ENCODE peak calls at places on chromosomes 12 and 14, in eight cellular contexts. One of them, this sample, is unnamed. For H3K4me1, the result is how much of the 10 kb centered on the place peaks cover.

GRCh38 chr12:110745632-110746284 is 3.1 kb upstream of the PPP1CC start:
- DNase-seq in pancreas: no peak
- DNase-seq in left ventricle myocardium inferior: no peak
- DNase-seq in Panc1: no peak
- DNase-seq in A549: no peak
- DNase-seq in neural progenitor cell: no peak
- DNase-seq in astrocyte: no peak
- DNase-seq in tibial artery: no peak
- DNase-seq in this sample: no peak

GRCh38 chr12:2796187-2796663 is 1.5 kb downstream of the FKBP4 start:
- DNase-seq in pancreas: no peak
- DNase-seq in left ventricle myocardium inferior: no peak
- DNase-seq in Panc1: no peak
- DNase-seq in A549: peak
- DNase-seq in neural progenitor cell: peak
- DNase-seq in astrocyte: no peak
- DNase-seq in tibial artery: no peak
- DNase-seq in this sample: no peak

GRCh38 chr12:95790025-95790911 is at the start of gene NTN4:
- DNase-seq in pancreas: peak
- DNase-seq in left ventricle myocardium inferior: peak
- DNase-seq in Panc1: no peak
- DNase-seq in A549: peak
- DNase-seq in neural progenitor cell: peak
- DNase-seq in astrocyte: no peak
- DNase-seq in tibial artery: peak
- DNase-seq in this sample: peak

GRCh38 chr12:52211716-52212585 is 20.1 kb upstream of the KRT80 start:
- DNase-seq in pancreas: no peak
- DNase-seq in left ventricle myocardium inferior: peak
- DNase-seq in Panc1: no peak
- DNase-seq in A549: no peak
- DNase-seq in neural progenitor cell: no peak
- DNase-seq in astrocyte: no peak
- DNase-seq in tibial artery: peak
- DNase-seq in this sample: peak

GRCh38 chr14:31465113-31465512 is 7.8 kb upstream of the DTD2 start:
- DNase-seq in pancreas: no peak
- DNase-seq in left ventricle myocardium inferior: no peak
- DNase-seq in Panc1: no peak
- DNase-seq in A549: no peak
- DNase-seq in neural progenitor cell: no peak
- DNase-seq in astrocyte: peak
- DNase-seq in tibial artery: no peak
- DNase-seq in this sample: no peak

GRCh38 chr12:76198839-76199238 is 114.4 kb upstream of the NAP1L1 start:
- DNase-seq in pancreas: no peak
- DNase-seq in left ventricle myocardium inferior: no peak
- DNase-seq in Panc1: no peak
- DNase-seq in A549: no peak
- DNase-seq in neural progenitor cell: no peak
- DNase-seq in astrocyte: no peak
- DNase-seq in tibial artery: no peak
- DNase-seq in this sample: no peak

GRCh38 chr14:20630340-20631022 is 11.0 kb downstream of the OR6S1 start:
- DNase-seq in pancreas: no peak
- DNase-seq in left ventricle myocardium inferior: no peak
- DNase-seq in Panc1: peak
- DNase-seq in A549: peak
- DNase-seq in neural progenitor cell: peak
- DNase-seq in astrocyte: no peak
- DNase-seq in tibial artery: no peak
- DNase-seq in this sample: no peak

GRCh38 chr14:104950021-104950420 is 25.3 kb downstream of the PLD4 start:
- DNase-seq in pancreas: peak
- DNase-seq in left ventricle myocardium inferior: peak
- DNase-seq in Panc1: no peak
- DNase-seq in A549: no peak
- DNase-seq in neural progenitor cell: no peak
- DNase-seq in astrocyte: no peak
- DNase-seq in tibial artery: no peak
- DNase-seq in this sample: no peak

GRCh38 chr14:94164685-94165431 is 9.3 kb upstream of the PPP4R4 start:
- DNase-seq in pancreas: no peak
- DNase-seq in left ventricle myocardium inferior: no peak
- DNase-seq in Panc1: no peak
- DNase-seq in A549: no peak
- DNase-seq in neural progenitor cell: peak
- DNase-seq in astrocyte: no peak
- DNase-seq in tibial artery: peak
- DNase-seq in this sample: no peak

GRCh38 chr12:74021937-74022336 is 515.7 kb upstream of the ATXN7L3B start:
- DNase-seq in pancreas: peak
- DNase-seq in left ventricle myocardium inferior: peak
- DNase-seq in Panc1: peak
- DNase-seq in A549: peak
- DNase-seq in neural progenitor cell: peak
- DNase-seq in astrocyte: peak
- DNase-seq in tibial artery: no peak
- DNase-seq in this sample: no peak

GRCh38 chr14:61438860-61439765 is 117.7 kb downstream of the PRKCH start:
- DNase-seq in pancreas: peak
- DNase-seq in left ventricle myocardium inferior: peak
- DNase-seq in Panc1: peak
- DNase-seq in A549: peak
- DNase-seq in neural progenitor cell: peak
- DNase-seq in astrocyte: peak
- DNase-seq in tibial artery: peak
- DNase-seq in this sample: no peak

GRCh38 chr14:66610154-66610563 is 102.2 kb downstream of the GPHN start:
- DNase-seq in pancreas: no peak
- DNase-seq in left ventricle myocardium inferior: no peak
- DNase-seq in Panc1: no peak
- DNase-seq in A549: peak
- DNase-seq in neural progenitor cell: peak
- DNase-seq in astrocyte: no peak
- DNase-seq in tibial artery: no peak
- DNase-seq in this sample: no peak

GRCh38 chr14:94548999-94549985 is 11.9 kb upstream of the SERPINA4 start:
- DNase-seq in pancreas: peak
- DNase-seq in left ventricle myocardium inferior: peak
- DNase-seq in Panc1: peak
- DNase-seq in A549: peak
- DNase-seq in neural progenitor cell: peak
- DNase-seq in astrocyte: peak
- DNase-seq in tibial artery: peak
- DNase-seq in this sample: peak

GRCh38 chr14:104110491-104111209 is 25.1 kb downstream of the ASPG start:
- DNase-seq in pancreas: peak
- DNase-seq in left ventricle myocardium inferior: peak
- DNase-seq in Panc1: no peak
- DNase-seq in A549: no peak
- DNase-seq in neural progenitor cell: no peak
- DNase-seq in astrocyte: no peak
- DNase-seq in tibial artery: peak
- DNase-seq in this sample: no peak

GRCh38 chr14:69094481-69094880 is 58.4 kb downstream of the DCAF5 start:
- DNase-seq in pancreas: no peak
- DNase-seq in left ventricle myocardium inferior: no peak
- DNase-seq in Panc1: no peak
- DNase-seq in A549: no peak
- DNase-seq in neural progenitor cell: no peak
- DNase-seq in astrocyte: peak
- DNase-seq in tibial artery: no peak
- DNase-seq in this sample: no peak

GRCh38 chr14:99241314-99242035 is 30.5 kb downstream of the BCL11B start:
- DNase-seq in pancreas: no peak
- DNase-seq in left ventricle myocardium inferior: no peak
- DNase-seq in Panc1: no peak
- DNase-seq in A549: no peak
- DNase-seq in neural progenitor cell: no peak
- DNase-seq in astrocyte: no peak
- DNase-seq in tibial artery: no peak
- DNase-seq in this sample: no peak

GRCh38 chr12:42473561-42473960 is 116.0 kb downstream of the PRICKLE1 start:
- DNase-seq in pancreas: no peak
- DNase-seq in left ventricle myocardium inferior: no peak
- DNase-seq in Panc1: no peak
- DNase-seq in A549: no peak
- DNase-seq in neural progenitor cell: no peak
- DNase-seq in astrocyte: no peak
- DNase-seq in tibial artery: no peak
- DNase-seq in this sample: no peak

GRCh38 chr14:83909507-83909906 is 1620.4 kb upstream of the FLRT2 start:
- DNase-seq in pancreas: no peak
- DNase-seq in left ventricle myocardium inferior: no peak
- DNase-seq in Panc1: no peak
- DNase-seq in A549: no peak
- DNase-seq in neural progenitor cell: no peak
- DNase-seq in astrocyte: no peak
- DNase-seq in tibial artery: no peak
- DNase-seq in this sample: no peak

GRCh38 chr12:20154060-20154459 is 214.3 kb upstream of the PDE3A start:
- DNase-seq in pancreas: no peak
- DNase-seq in left ventricle myocardium inferior: no peak
- DNase-seq in Panc1: no peak
- DNase-seq in A549: no peak
- DNase-seq in neural progenitor cell: no peak
- DNase-seq in astrocyte: peak
- DNase-seq in tibial artery: no peak
- DNase-seq in this sample: no peak

GRCh38 chr12:4781212-4781611 is 61.0 kb downstream of the GALNT8 start:
- DNase-seq in pancreas: no peak
- DNase-seq in left ventricle myocardium inferior: no peak
- DNase-seq in Panc1: no peak
- DNase-seq in A549: no peak
- DNase-seq in neural progenitor cell: no peak
- DNase-seq in astrocyte: no peak
- DNase-seq in tibial artery: no peak
- DNase-seq in this sample: no peak

GRCh38 chr14:35213869-35214387 is 78.3 kb upstream of the PSMA6 start:
- DNase-seq in pancreas: no peak
- DNase-seq in left ventricle myocardium inferior: no peak
- DNase-seq in Panc1: no peak
- DNase-seq in A549: peak
- DNase-seq in neural progenitor cell: no peak
- DNase-seq in astrocyte: peak
- DNase-seq in tibial artery: no peak
- DNase-seq in this sample: no peak

GRCh38 chr14:60332046-60332399 is 83.0 kb downstream of the PPM1A start:
- DNase-seq in pancreas: no peak
- DNase-seq in left ventricle myocardium inferior: no peak
- DNase-seq in Panc1: no peak
- DNase-seq in A549: no peak
- DNase-seq in neural progenitor cell: no peak
- DNase-seq in astrocyte: no peak
- DNase-seq in tibial artery: no peak
- DNase-seq in this sample: no peak
- H3K4me1 ChIP-seq in pancreas: under half
- H3K4me1 ChIP-seq in left ventricle myocardium inferior: under half
- H3K4me1 ChIP-seq in Panc1: under half
- H3K4me1 ChIP-seq in A549: under half
- H3K4me1 ChIP-seq in neural progenitor cell: under half
- H3K4me1 ChIP-seq in astrocyte: under half
- H3K4me1 ChIP-seq in tibial artery: under half
- H3K4me1 ChIP-seq in this sample: under half

GRCh38 chr12:50952510-50952909 is at the start of gene HIGD1C:
- DNase-seq in pancreas: no peak
- DNase-seq in left ventricle myocardium inferior: no peak
- DNase-seq in Panc1: no peak
- DNase-seq in A549: no peak
- DNase-seq in neural progenitor cell: no peak
- DNase-seq in astrocyte: no peak
- DNase-seq in tibial artery: no peak
- DNase-seq in this sample: no peak

GRCh38 chr12:50955697-50956096 is 3.4 kb downstream of the HIGD1C start:
- DNase-seq in pancreas: no peak
- DNase-seq in left ventricle myocardium inferior: no peak
- DNase-seq in Panc1: no peak
- DNase-seq in A549: no peak
- DNase-seq in neural progenitor cell: no peak
- DNase-seq in astrocyte: no peak
- DNase-seq in tibial artery: no peak
- DNase-seq in this sample: no peak

GRCh38 chr12:50951112-50951511 is 1.2 kb upstream of the HIGD1C start:
- DNase-seq in pancreas: no peak
- DNase-seq in left ventricle myocardium inferior: no peak
- DNase-seq in Panc1: no peak
- DNase-seq in A549: no peak
- DNase-seq in neural progenitor cell: no peak
- DNase-seq in astrocyte: no peak
- DNase-seq in tibial artery: no peak
- DNase-seq in this sample: no peak

GRCh38 chr12:50960130-50960529 is 7.8 kb downstream of the HIGD1C start:
- DNase-seq in pancreas: no peak
- DNase-seq in left ventricle myocardium inferior: no peak
- DNase-seq in Panc1: no peak
- DNase-seq in A549: no peak
- DNase-seq in neural progenitor cell: no peak
- DNase-seq in astrocyte: peak
- DNase-seq in tibial artery: no peak
- DNase-seq in this sample: no peak

GRCh38 chr12:50955288-50955687 is 2.9 kb downstream of the HIGD1C start:
- DNase-seq in pancreas: no peak
- DNase-seq in left ventricle myocardium inferior: no peak
- DNase-seq in Panc1: no peak
- DNase-seq in A549: no peak
- DNase-seq in neural progenitor cell: no peak
- DNase-seq in astrocyte: no peak
- DNase-seq in tibial artery: no peak
- DNase-seq in this sample: no peak
- TF ChIP-seq CTCF in pancreas: no peak
- TF ChIP-seq CTCF in left ventricle myocardium inferior: no peak
- TF ChIP-seq CTCF in Panc1: no peak
- TF ChIP-seq CTCF in A549: no peak
- TF ChIP-seq CTCF in neural progenitor cell: no peak
- TF ChIP-seq CTCF in astrocyte: no peak
- TF ChIP-seq CTCF in tibial artery: no peak
- TF ChIP-seq CTCF in this sample: no peak

GRCh38 chr12:124397399-124397679 is 102.4 kb downstream of the RFLNA start:
- DNase-seq in pancreas: no peak
- DNase-seq in left ventricle myocardium inferior: no peak
- DNase-seq in Panc1: no peak
- DNase-seq in A549: no peak
- DNase-seq in neural progenitor cell: no peak
- DNase-seq in astrocyte: no peak
- DNase-seq in tibial artery: no peak
- DNase-seq in this sample: no peak
- H3K4me1 ChIP-seq in pancreas: under half
- H3K4me1 ChIP-seq in left ventricle myocardium inferior: half or more
- H3K4me1 ChIP-seq in Panc1: half or more
- H3K4me1 ChIP-seq in A549: half or more
- H3K4me1 ChIP-seq in neural progenitor cell: under half
- H3K4me1 ChIP-seq in astrocyte: under half
- H3K4me1 ChIP-seq in tibial artery: half or more
- H3K4me1 ChIP-seq in this sample: under half

GRCh38 chr12:16076970-16077527 is 165.9 kb downstream of the DERA start:
- DNase-seq in pancreas: no peak
- DNase-seq in left ventricle myocardium inferior: no peak
- DNase-seq in Panc1: no peak
- DNase-seq in A549: no peak
- DNase-seq in neural progenitor cell: no peak
- DNase-seq in astrocyte: no peak
- DNase-seq in tibial artery: no peak
- DNase-seq in this sample: no peak

GRCh38 chr12:16075887-16076286 is 164.8 kb downstream of the DERA start:
- DNase-seq in pancreas: no peak
- DNase-seq in left ventricle myocardium inferior: no peak
- DNase-seq in Panc1: no peak
- DNase-seq in A549: no peak
- DNase-seq in neural progenitor cell: no peak
- DNase-seq in astrocyte: no peak
- DNase-seq in tibial artery: no peak
- DNase-seq in this sample: no peak

GRCh38 chr12:16076553-16076952 is 165.4 kb downstream of the DERA start:
- DNase-seq in pancreas: no peak
- DNase-seq in left ventricle myocardium inferior: no peak
- DNase-seq in Panc1: peak
- DNase-seq in A549: peak
- DNase-seq in neural progenitor cell: peak
- DNase-seq in astrocyte: no peak
- DNase-seq in tibial artery: no peak
- DNase-seq in this sample: peak
- TF ChIP-seq CTCF in pancreas: no peak
- TF ChIP-seq CTCF in left ventricle myocardium inferior: peak
- TF ChIP-seq CTCF in Panc1: peak
- TF ChIP-seq CTCF in A549: peak
- TF ChIP-seq CTCF in neural progenitor cell: peak
- TF ChIP-seq CTCF in astrocyte: peak
- TF ChIP-seq CTCF in tibial artery: no peak
- TF ChIP-seq CTCF in this sample: peak